ENCODE peak calls at places on chromosomes 3 and 15, in four cellular contexts. One of them, this sample, is unnamed.

GRCh38 chr3:55893045-55893664 is 406.0 kb upstream of the WNT5A start:
- DNase-seq in IMR-90: peak
- DNase-seq in mesendoderm: no peak
- DNase-seq in mesenchymal stem cell: peak
- DNase-seq in this sample: no peak

GRCh38 chr3:50345586-50345985 is at the start of gene ZMYND10:
- DNase-seq in IMR-90: peak
- DNase-seq in mesendoderm: peak
- DNase-seq in mesenchymal stem cell: no peak
- DNase-seq in this sample: peak

GRCh38 chr3:64311424-64311920 is 86.2 kb upstream of the PRICKLE2 start:
- DNase-seq in IMR-90: peak
- DNase-seq in mesendoderm: no peak
- DNase-seq in mesenchymal stem cell: no peak
- DNase-seq in this sample: no peak

GRCh38 chr3:123818921-123819429 is 65.2 kb downstream of the MYLK start:
- DNase-seq in IMR-90: peak
- DNase-seq in mesendoderm: peak
- DNase-seq in mesenchymal stem cell: peak
- DNase-seq in this sample: no peak

GRCh38 chr3:189041482-189042090 is 130.2 kb upstream of the TPRG1 start:
- DNase-seq in IMR-90: peak
- DNase-seq in mesendoderm: peak
- DNase-seq in mesenchymal stem cell: peak
- DNase-seq in this sample: peak

GRCh38 chr3:15899438-15899837 is 101.7 kb upstream of the ANKRD28 start:
- DNase-seq in IMR-90: peak
- DNase-seq in mesendoderm: peak
- DNase-seq in mesenchymal stem cell: peak
- DNase-seq in this sample: no peak

GRCh38 chr3:67610458-67610857 is 44.0 kb downstream of the SUCLG2 start:
- DNase-seq in IMR-90: peak
- DNase-seq in mesendoderm: no peak
- DNase-seq in mesenchymal stem cell: peak
- DNase-seq in this sample: no peak

GRCh38 chr15:40702077-40702476 is 7.1 kb downstream of the RAD51 start:
- DNase-seq in IMR-90: peak
- DNase-seq in mesendoderm: peak
- DNase-seq in mesenchymal stem cell: peak
- DNase-seq in this sample: no peak

GRCh38 chr3:7203969-7204847 is 343.3 kb downstream of the GRM7 start:
- DNase-seq in IMR-90: no peak
- DNase-seq in mesendoderm: no peak
- DNase-seq in mesenchymal stem cell: no peak
- DNase-seq in this sample: no peak

GRCh38 chr3:42012378-42012934 is 50.6 kb upstream of the ULK4 start:
- DNase-seq in IMR-90: no peak
- DNase-seq in mesendoderm: no peak
- DNase-seq in mesenchymal stem cell: no peak
- DNase-seq in this sample: no peak

GRCh38 chr15:80615783-80616391 is 79.2 kb upstream of the ABHD17C start:
- DNase-seq in IMR-90: peak
- DNase-seq in mesendoderm: no peak
- DNase-seq in mesenchymal stem cell: peak
- DNase-seq in this sample: no peak

GRCh38 chr15:53787349-53787748 is 27.9 kb upstream of the WDR72 start:
- DNase-seq in IMR-90: no peak
- DNase-seq in mesendoderm: no peak
- DNase-seq in mesenchymal stem cell: no peak
- DNase-seq in this sample: no peak

GRCh38 chr15:58321034-58321433 is 110.8 kb upstream of the LIPC start:
- DNase-seq in IMR-90: no peak
- DNase-seq in mesendoderm: no peak
- DNase-seq in mesenchymal stem cell: no peak
- DNase-seq in this sample: no peak

GRCh38 chr3:49606427-49606826 is 52.1 kb downstream of the BSN start:
- DNase-seq in IMR-90: no peak
- DNase-seq in mesendoderm: no peak
- DNase-seq in mesenchymal stem cell: no peak
- DNase-seq in this sample: no peak

GRCh38 chr3:38834110-38834509 is 18.1 kb upstream of the SCN10A start:
- DNase-seq in IMR-90: peak
- DNase-seq in mesendoderm: peak
- DNase-seq in mesenchymal stem cell: peak
- DNase-seq in this sample: no peak

GRCh38 chr3:183120538-183121215 is 21.4 kb upstream of the MCCC1 start:
- DNase-seq in IMR-90: no peak
- DNase-seq in mesendoderm: no peak
- DNase-seq in mesenchymal stem cell: no peak
- DNase-seq in this sample: no peak

GRCh38 chr3:114411811-114412803 is 118.3 kb downstream of the TIGIT start:
- DNase-seq in IMR-90: peak
- DNase-seq in mesendoderm: no peak
- DNase-seq in mesenchymal stem cell: peak
- DNase-seq in this sample: no peak

DNA sequence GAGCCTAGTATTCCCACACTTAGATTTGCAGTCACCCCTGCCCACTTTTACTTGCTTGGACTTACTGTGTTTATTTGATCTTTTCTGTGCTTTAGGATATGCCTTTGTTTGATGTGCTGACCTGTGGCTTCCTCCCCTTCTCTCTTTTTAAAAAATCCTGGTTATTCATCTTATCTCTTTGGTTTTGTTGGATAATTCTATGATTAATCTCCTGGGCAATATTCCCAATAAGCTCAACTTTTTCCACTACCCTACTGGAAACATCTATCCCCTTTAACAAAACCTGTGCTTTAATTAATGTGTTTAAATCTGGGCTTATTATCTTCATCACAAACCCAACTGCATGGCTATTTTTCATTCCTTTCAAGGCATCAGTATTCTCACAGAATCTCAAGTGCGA is 476.0 kb upstream of the TGFBR2 start:
- DNase-seq in IMR-90: no peak
- DNase-seq in mesendoderm: no peak
- DNase-seq in mesenchymal stem cell: no peak
- DNase-seq in this sample: no peak
- H4K8ac ChIP-seq in IMR-90: no peak
- H4K8ac ChIP-seq in mesendoderm: no peak
- H4K8ac ChIP-seq in mesenchymal stem cell: no peak
- H4K8ac ChIP-seq in this sample: no peak

GRCh38 chr15:67785431-67785830 is 39.9 kb upstream of the SKOR1 start:
- DNase-seq in IMR-90: no peak
- DNase-seq in mesendoderm: no peak
- DNase-seq in mesenchymal stem cell: no peak
- DNase-seq in this sample: no peak
- H3K23ac ChIP-seq in IMR-90: no peak
- H3K23ac ChIP-seq in mesendoderm: no peak
- H3K23ac ChIP-seq in mesenchymal stem cell: no peak
- H3K23ac ChIP-seq in this sample: no peak

DNA sequence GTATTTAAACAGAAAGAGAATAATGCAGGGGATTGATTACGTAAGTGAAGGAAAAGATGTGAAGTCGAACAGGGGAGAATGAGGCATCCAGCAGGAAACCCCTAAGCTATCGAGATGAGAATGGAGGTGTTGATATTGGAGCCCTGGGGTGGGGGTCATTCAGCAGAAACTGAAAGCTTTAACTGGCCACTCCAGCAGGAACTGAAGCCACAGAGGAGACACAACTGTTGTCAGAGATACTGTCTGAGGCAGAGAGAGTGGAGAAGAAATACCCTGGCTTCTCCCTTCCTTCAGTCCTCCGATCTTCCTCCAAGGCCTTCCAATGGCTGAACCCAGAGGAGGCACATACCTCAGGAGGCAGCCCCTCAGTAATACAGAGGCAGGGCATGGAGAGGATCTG is 152.4 kb downstream of the THRB start:
- DNase-seq in IMR-90: no peak
- DNase-seq in mesendoderm: no peak
- DNase-seq in mesenchymal stem cell: peak
- DNase-seq in this sample: no peak
- H4K8ac ChIP-seq in IMR-90: no peak
- H4K8ac ChIP-seq in mesendoderm: no peak
- H4K8ac ChIP-seq in mesenchymal stem cell: peak
- H4K8ac ChIP-seq in this sample: no peak

DNA sequence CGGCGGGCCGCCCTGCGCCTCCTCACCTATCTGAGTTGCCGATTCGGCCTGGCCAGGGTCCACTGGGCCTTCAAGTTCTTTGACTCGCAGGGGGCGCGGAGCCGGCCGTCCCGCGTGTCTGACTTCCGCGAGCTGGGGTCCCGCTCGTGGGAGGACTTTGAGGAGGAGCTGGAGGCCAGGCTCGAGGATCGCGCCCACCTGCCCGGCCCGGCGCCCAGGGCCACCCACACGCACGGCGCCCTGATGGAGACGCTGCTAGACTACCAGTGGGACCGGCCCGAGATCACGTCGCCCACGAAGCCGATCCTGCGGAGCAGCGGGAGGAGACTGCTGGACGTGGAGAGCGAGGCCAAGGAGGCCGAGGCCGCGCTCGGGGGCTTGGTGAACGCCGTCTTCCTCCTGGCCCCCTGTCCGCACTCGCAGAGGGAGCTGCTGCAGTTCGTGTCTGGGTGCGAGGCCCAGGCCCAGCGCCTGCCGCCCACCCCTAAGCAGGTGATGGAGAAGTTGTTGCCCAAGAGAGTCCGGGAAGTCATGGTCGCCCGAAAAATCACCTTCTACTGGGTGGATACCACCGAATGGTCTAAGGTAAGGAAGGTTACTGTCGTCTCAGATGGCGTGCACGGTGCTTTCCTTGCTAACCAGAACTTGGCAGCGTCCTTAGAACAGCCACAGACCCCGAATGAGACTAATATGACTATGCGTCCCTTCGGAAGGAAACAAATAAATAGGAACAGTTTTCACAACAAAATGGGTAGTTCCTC is 567 bp downstream of the TICRR start:
- DNase-seq in IMR-90: peak
- DNase-seq in mesendoderm: peak
- DNase-seq in mesenchymal stem cell: peak
- DNase-seq in this sample: no peak
- H3K23ac ChIP-seq in IMR-90: peak
- H3K23ac ChIP-seq in mesendoderm: peak
- H3K23ac ChIP-seq in mesenchymal stem cell: no peak
- H3K23ac ChIP-seq in this sample: peak

GRCh38 chr15:88242586-88242985 is 14.0 kb downstream of the NTRK3 start:
- DNase-seq in IMR-90: no peak
- DNase-seq in mesendoderm: no peak
- DNase-seq in mesenchymal stem cell: no peak
- DNase-seq in this sample: no peak
- H4K8ac ChIP-seq in IMR-90: no peak
- H4K8ac ChIP-seq in mesendoderm: no peak
- H4K8ac ChIP-seq in mesenchymal stem cell: no peak
- H4K8ac ChIP-seq in this sample: no peak

GRCh38 chr3:128485283-128486156 is 7.5 kb downstream of the GATA2 start:
- DNase-seq in IMR-90: no peak
- DNase-seq in mesendoderm: no peak
- DNase-seq in mesenchymal stem cell: no peak
- DNase-seq in this sample: no peak
- H3K23ac ChIP-seq in IMR-90: peak
- H3K23ac ChIP-seq in mesendoderm: no peak
- H3K23ac ChIP-seq in mesenchymal stem cell: no peak
- H3K23ac ChIP-seq in this sample: peak

This sample was measured in neuronal stem cell.